ENCODE peak calls at places on chromosome 16, in six cellular contexts. One of them, this sample, is unnamed.

GRCh38 chr16:28923652-28924398 is 1.2 kb downstream of the RABEP2 start:
- DNase-seq in OCI-M1: peak
- DNase-seq in RPMI8226: peak
- DNase-seq in endothelial cell: no peak
- DNase-seq in dermis microvascular lymphatic vessel endothelial cell: no peak
- DNase-seq in stimulated activated CD4-positive, alpha-beta T cell treated with anti-CD3 and anti-CD28 coated beads, Interleukin-1b, Interleukin-23, amount 100 ng/mL, for 1 hour: no peak
- DNase-seq in this sample: no peak

GRCh38 chr16:10684541-10685151 is 10.1 kb downstream of the TEKT5 start:
- DNase-seq in endothelial cell: no peak
- DNase-seq in stimulated activated CD4-positive, alpha-beta T cell treated with anti-CD3 and anti-CD28 coated beads, Interleukin-1b, Interleukin-23, amount 100 ng/mL, for 1 hour: no peak
- DNase-seq in dermis microvascular lymphatic vessel endothelial cell: no peak
- DNase-seq in RPMI8226: no peak
- DNase-seq in OCI-M1: no peak
- DNase-seq in this sample: no peak

GRCh38 chr16:4414187-4414909 is 2.0 kb downstream of the CORO7 start:
- DNase-seq in stimulated activated CD4-positive, alpha-beta T cell treated with anti-CD3 and anti-CD28 coated beads, Interleukin-1b, Interleukin-23, amount 100 ng/mL, for 1 hour: peak
- DNase-seq in endothelial cell: no peak
- DNase-seq in RPMI8226: peak
- DNase-seq in dermis microvascular lymphatic vessel endothelial cell: no peak
- DNase-seq in OCI-M1: no peak
- DNase-seq in this sample: no peak

GRCh38 chr16:85057212-85057889 is 29.8 kb downstream of the KIAA0513 start:
- DNase-seq in dermis microvascular lymphatic vessel endothelial cell: no peak
- DNase-seq in RPMI8226: peak
- DNase-seq in OCI-M1: peak
- DNase-seq in stimulated activated CD4-positive, alpha-beta T cell treated with anti-CD3 and anti-CD28 coated beads, Interleukin-1b, Interleukin-23, amount 100 ng/mL, for 1 hour: no peak
- DNase-seq in endothelial cell: no peak
- DNase-seq in this sample: peak

GRCh38 chr16:88387941-88388627 is 5.3 kb downstream of the ZNF469 start:
- DNase-seq in stimulated activated CD4-positive, alpha-beta T cell treated with anti-CD3 and anti-CD28 coated beads, Interleukin-1b, Interleukin-23, amount 100 ng/mL, for 1 hour: no peak
- DNase-seq in OCI-M1: no peak
- DNase-seq in RPMI8226: no peak
- DNase-seq in endothelial cell: no peak
- DNase-seq in dermis microvascular lymphatic vessel endothelial cell: no peak
- DNase-seq in this sample: no peak

GRCh38 chr16:10040136-10041080 is 141.8 kb downstream of the GRIN2A start:
- DNase-seq in endothelial cell: no peak
- DNase-seq in OCI-M1: no peak
- DNase-seq in stimulated activated CD4-positive, alpha-beta T cell treated with anti-CD3 and anti-CD28 coated beads, Interleukin-1b, Interleukin-23, amount 100 ng/mL, for 1 hour: no peak
- DNase-seq in RPMI8226: no peak
- DNase-seq in dermis microvascular lymphatic vessel endothelial cell: no peak
- DNase-seq in this sample: no peak

GRCh38 chr16:12661656-12662172 is 142.0 kb downstream of the CPPED1 start:
- DNase-seq in stimulated activated CD4-positive, alpha-beta T cell treated with anti-CD3 and anti-CD28 coated beads, Interleukin-1b, Interleukin-23, amount 100 ng/mL, for 1 hour: no peak
- DNase-seq in OCI-M1: peak
- DNase-seq in RPMI8226: peak
- DNase-seq in endothelial cell: peak
- DNase-seq in dermis microvascular lymphatic vessel endothelial cell: no peak
- DNase-seq in this sample: no peak

GRCh38 chr16:9370071-9370491 is 278.6 kb downstream of the HAPSTR1 start:
- DNase-seq in dermis microvascular lymphatic vessel endothelial cell: no peak
- DNase-seq in endothelial cell: no peak
- DNase-seq in RPMI8226: no peak
- DNase-seq in OCI-M1: no peak
- DNase-seq in stimulated activated CD4-positive, alpha-beta T cell treated with anti-CD3 and anti-CD28 coated beads, Interleukin-1b, Interleukin-23, amount 100 ng/mL, for 1 hour: no peak
- DNase-seq in this sample: no peak

GRCh38 chr16:27103954-27104353 is 37.2 kb downstream of the C16orf82 start:
- DNase-seq in endothelial cell: no peak
- DNase-seq in dermis microvascular lymphatic vessel endothelial cell: no peak
- DNase-seq in RPMI8226: no peak
- DNase-seq in stimulated activated CD4-positive, alpha-beta T cell treated with anti-CD3 and anti-CD28 coated beads, Interleukin-1b, Interleukin-23, amount 100 ng/mL, for 1 hour: no peak
- DNase-seq in OCI-M1: no peak
- DNase-seq in this sample: no peak

GRCh38 chr16:49673442-49673841 is 182.5 kb downstream of the ZNF423 start:
- DNase-seq in stimulated activated CD4-positive, alpha-beta T cell treated with anti-CD3 and anti-CD28 coated beads, Interleukin-1b, Interleukin-23, amount 100 ng/mL, for 1 hour: no peak
- DNase-seq in endothelial cell: no peak
- DNase-seq in RPMI8226: no peak
- DNase-seq in OCI-M1: no peak
- DNase-seq in dermis microvascular lymphatic vessel endothelial cell: no peak
- DNase-seq in this sample: no peak